ENCODE peak calls at places on chromosomes 2 and 18, in nine cellular contexts. One of them, this sample, is unnamed.

GRCh38 chr2:205642562-205643350 is 39.5 kb upstream of the NRP2 start:
- DNase-seq in Right ventricle myocardium inferior: no peak
- DNase-seq in ureter: no peak
- DNase-seq in nephron progenitor cell: no peak
- DNase-seq in lower lobe of right lung: no peak
- DNase-seq in osteoblast: no peak
- DNase-seq in right cardiac atrium: no peak
- DNase-seq in HEK293T: no peak
- DNase-seq in CD4-positive, alpha-beta memory T cell: no peak
- DNase-seq in this sample: no peak

GRCh38 chr2:8692783-8693768 is 11.2 kb downstream of the ID2 start:
- DNase-seq in Right ventricle myocardium inferior: no peak
- DNase-seq in ureter: no peak
- DNase-seq in nephron progenitor cell: peak
- DNase-seq in lower lobe of right lung: peak
- DNase-seq in osteoblast: peak
- DNase-seq in right cardiac atrium: peak
- DNase-seq in HEK293T: peak
- DNase-seq in CD4-positive, alpha-beta memory T cell: peak
- DNase-seq in this sample: peak

GRCh38 chr18:72360628-72361027 is 183.5 kb downstream of the CBLN2 start:
- DNase-seq in Right ventricle myocardium inferior: no peak
- DNase-seq in ureter: no peak
- DNase-seq in nephron progenitor cell: no peak
- DNase-seq in lower lobe of right lung: no peak
- DNase-seq in osteoblast: no peak
- DNase-seq in right cardiac atrium: no peak
- DNase-seq in HEK293T: no peak
- DNase-seq in CD4-positive, alpha-beta memory T cell: no peak
- DNase-seq in this sample: no peak

GRCh38 chr2:100292022-100292580 is 30.2 kb downstream of the LONRF2 start:
- DNase-seq in Right ventricle myocardium inferior: peak
- DNase-seq in ureter: peak
- DNase-seq in nephron progenitor cell: no peak
- DNase-seq in lower lobe of right lung: peak
- DNase-seq in osteoblast: no peak
- DNase-seq in right cardiac atrium: no peak
- DNase-seq in HEK293T: peak
- DNase-seq in CD4-positive, alpha-beta memory T cell: no peak
- DNase-seq in this sample: no peak

GRCh38 chr2:232502901-232503791 is 15.5 kb upstream of the ECEL1 start:
- DNase-seq in Right ventricle myocardium inferior: no peak
- DNase-seq in ureter: no peak
- DNase-seq in nephron progenitor cell: peak
- DNase-seq in lower lobe of right lung: no peak
- DNase-seq in osteoblast: no peak
- DNase-seq in right cardiac atrium: peak
- DNase-seq in HEK293T: no peak
- DNase-seq in CD4-positive, alpha-beta memory T cell: peak
- DNase-seq in this sample: peak

GRCh38 chr2:53520630-53520940 is 247.0 kb upstream of the CHAC2 start:
- DNase-seq in Right ventricle myocardium inferior: no peak
- DNase-seq in ureter: no peak
- DNase-seq in nephron progenitor cell: peak
- DNase-seq in lower lobe of right lung: no peak
- DNase-seq in osteoblast: no peak
- DNase-seq in right cardiac atrium: no peak
- DNase-seq in HEK293T: peak
- DNase-seq in CD4-positive, alpha-beta memory T cell: no peak
- DNase-seq in this sample: no peak

GRCh38 chr2:11320698-11321492 is 23.5 kb downstream of the ROCK2 start:
- DNase-seq in Right ventricle myocardium inferior: no peak
- DNase-seq in ureter: no peak
- DNase-seq in nephron progenitor cell: no peak
- DNase-seq in lower lobe of right lung: no peak
- DNase-seq in osteoblast: no peak
- DNase-seq in right cardiac atrium: no peak
- DNase-seq in HEK293T: peak
- DNase-seq in CD4-positive, alpha-beta memory T cell: no peak
- DNase-seq in this sample: no peak

GRCh38 chr18:47717257-47717656 is 213.2 kb downstream of the SMAD2 start:
- DNase-seq in Right ventricle myocardium inferior: no peak
- DNase-seq in ureter: no peak
- DNase-seq in nephron progenitor cell: no peak
- DNase-seq in lower lobe of right lung: no peak
- DNase-seq in osteoblast: no peak
- DNase-seq in right cardiac atrium: no peak
- DNase-seq in HEK293T: no peak
- DNase-seq in CD4-positive, alpha-beta memory T cell: no peak
- DNase-seq in this sample: no peak

GRCh38 chr18:76363451-76364120 is 131.5 kb downstream of the ZNF516 start:
- DNase-seq in Right ventricle myocardium inferior: no peak
- DNase-seq in ureter: no peak
- DNase-seq in nephron progenitor cell: no peak
- DNase-seq in lower lobe of right lung: no peak
- DNase-seq in osteoblast: peak
- DNase-seq in right cardiac atrium: no peak
- DNase-seq in HEK293T: no peak
- DNase-seq in CD4-positive, alpha-beta memory T cell: no peak
- DNase-seq in this sample: no peak

GRCh38 chr2:29123584-29124349 is 8.6 kb downstream of the CLIP4 start:
- DNase-seq in Right ventricle myocardium inferior: no peak
- DNase-seq in ureter: no peak
- DNase-seq in nephron progenitor cell: no peak
- DNase-seq in lower lobe of right lung: no peak
- DNase-seq in osteoblast: peak
- DNase-seq in right cardiac atrium: no peak
- DNase-seq in HEK293T: no peak
- DNase-seq in CD4-positive, alpha-beta memory T cell: no peak
- DNase-seq in this sample: no peak

GRCh38 chr2:44126106-44126797 is 42.4 kb upstream of the PPM1B start:
- DNase-seq in Right ventricle myocardium inferior: no peak
- DNase-seq in ureter: no peak
- DNase-seq in nephron progenitor cell: no peak
- DNase-seq in lower lobe of right lung: no peak
- DNase-seq in osteoblast: no peak
- DNase-seq in right cardiac atrium: no peak
- DNase-seq in HEK293T: peak
- DNase-seq in CD4-positive, alpha-beta memory T cell: no peak
- DNase-seq in this sample: no peak

GRCh38 chr2:9897331-9897737 is 54.1 kb downstream of the TAF1B start:
- DNase-seq in Right ventricle myocardium inferior: peak
- DNase-seq in ureter: peak
- DNase-seq in nephron progenitor cell: no peak
- DNase-seq in lower lobe of right lung: no peak
- DNase-seq in osteoblast: peak
- DNase-seq in right cardiac atrium: peak
- DNase-seq in HEK293T: no peak
- DNase-seq in CD4-positive, alpha-beta memory T cell: no peak
- DNase-seq in this sample: peak

GRCh38 chr2:131419447-131419846 is 55.5 kb upstream of the RAB6D start:
- DNase-seq in Right ventricle myocardium inferior: no peak
- DNase-seq in ureter: no peak
- DNase-seq in nephron progenitor cell: no peak
- DNase-seq in lower lobe of right lung: no peak
- DNase-seq in osteoblast: no peak
- DNase-seq in right cardiac atrium: no peak
- DNase-seq in HEK293T: peak
- DNase-seq in CD4-positive, alpha-beta memory T cell: no peak
- DNase-seq in this sample: no peak

GRCh38 chr2:16014041-16014787 is 73.9 kb downstream of the MYCN start:
- DNase-seq in Right ventricle myocardium inferior: no peak
- DNase-seq in ureter: no peak
- DNase-seq in nephron progenitor cell: peak
- DNase-seq in lower lobe of right lung: no peak
- DNase-seq in osteoblast: no peak
- DNase-seq in right cardiac atrium: peak
- DNase-seq in HEK293T: no peak
- DNase-seq in CD4-positive, alpha-beta memory T cell: no peak
- DNase-seq in this sample: peak

GRCh38 chr2:239150125-239151011 is 250.5 kb downstream of the HDAC4 start:
- DNase-seq in Right ventricle myocardium inferior: no peak
- DNase-seq in ureter: no peak
- DNase-seq in nephron progenitor cell: peak
- DNase-seq in lower lobe of right lung: peak
- DNase-seq in osteoblast: no peak
- DNase-seq in right cardiac atrium: no peak
- DNase-seq in HEK293T: no peak
- DNase-seq in CD4-positive, alpha-beta memory T cell: peak
- DNase-seq in this sample: no peak

GRCh38 chr2:27407798-27408491 is 1.4 kb downstream of the PPM1G start:
- DNase-seq in Right ventricle myocardium inferior: no peak
- DNase-seq in ureter: no peak
- DNase-seq in nephron progenitor cell: peak
- DNase-seq in lower lobe of right lung: no peak
- DNase-seq in osteoblast: peak
- DNase-seq in right cardiac atrium: no peak
- DNase-seq in HEK293T: peak
- DNase-seq in CD4-positive, alpha-beta memory T cell: no peak
- DNase-seq in this sample: no peak

GRCh38 chr2:230908094-230908594 is 16.9 kb downstream of the GPR55 start:
- DNase-seq in Right ventricle myocardium inferior: no peak
- DNase-seq in ureter: no peak
- DNase-seq in nephron progenitor cell: no peak
- DNase-seq in lower lobe of right lung: no peak
- DNase-seq in osteoblast: no peak
- DNase-seq in right cardiac atrium: peak
- DNase-seq in HEK293T: no peak
- DNase-seq in CD4-positive, alpha-beta memory T cell: no peak
- DNase-seq in this sample: no peak

GRCh38 chr2:162086904-162087303 is 12.9 kb upstream of the DPP4 start:
- DNase-seq in Right ventricle myocardium inferior: no peak
- DNase-seq in ureter: no peak
- DNase-seq in nephron progenitor cell: no peak
- DNase-seq in lower lobe of right lung: no peak
- DNase-seq in osteoblast: no peak
- DNase-seq in right cardiac atrium: no peak
- DNase-seq in HEK293T: no peak
- DNase-seq in CD4-positive, alpha-beta memory T cell: no peak
- DNase-seq in this sample: no peak

GRCh38 chr2:165847001-165847400 is 53.0 kb upstream of the GALNT3 start:
- DNase-seq in Right ventricle myocardium inferior: no peak
- DNase-seq in ureter: no peak
- DNase-seq in nephron progenitor cell: no peak
- DNase-seq in lower lobe of right lung: no peak
- DNase-seq in osteoblast: no peak
- DNase-seq in right cardiac atrium: no peak
- DNase-seq in HEK293T: peak
- DNase-seq in CD4-positive, alpha-beta memory T cell: no peak
- DNase-seq in this sample: no peak

GRCh38 chr2:43464546-43464945 is 131.3 kb downstream of the THADA start:
- DNase-seq in Right ventricle myocardium inferior: peak
- DNase-seq in ureter: no peak
- DNase-seq in nephron progenitor cell: no peak
- DNase-seq in lower lobe of right lung: no peak
- DNase-seq in osteoblast: peak
- DNase-seq in right cardiac atrium: peak
- DNase-seq in HEK293T: no peak
- DNase-seq in CD4-positive, alpha-beta memory T cell: no peak
- DNase-seq in this sample: no peak

This sample was measured in heart right ventricle.